ENCODE peak calls at places on chromosomes 6 and 20, in six cellular contexts. T is Calu3; O is HepG2; G is activated CD4-positive, alpha-beta T cell treated with anti-CD3 and anti-CD28 coated beads, Interleukin-2, amount 10 ng/mL, durations not matched to agents 24 days and 14 days; F is hypothalamus; S is BJ. Z is an unnamed sample.

GRCh38 chr6:74320076-74320475 is 624.1 kb downstream of the CD109 start:
- DNase-seq in S (no peak), T (no peak), F (no peak), G (no peak), O (no peak), Z (no peak)

GRCh38 chr6:96886519-96886918 is 11.2 kb downstream of the NDUFAF4 start:
- DNase-seq in S (no peak), T (no peak), O (no peak), F (no peak), G (no peak), Z (no peak)

GRCh38 chr6:138492113-138492512 is 7.2 kb downstream of the NHSL1 start:
- DNase-seq in S (no peak), O (no peak), F (no peak), G (no peak), T (no peak), Z (no peak)

GRCh38 chr20:36538026-36538764 is 3.1 kb upstream of the MYL9 start:
- DNase-seq in G (no peak), S (no peak), O (no peak), T (no peak), F (no peak), Z (no peak)

GRCh38 chr6:34132486-34133185 is 13.3 kb downstream of the GRM4 start:
- DNase-seq in O (peak; percentile 17), T (peak; percentile 77), G (peak; percentile 87), S (no peak), F (no peak), Z (no peak)

GRCh38 chr6:21594427-21595264 is 1.1 kb downstream of the SOX4 start:
- DNase-seq in S (no peak), O (peak; percentile 29), F (peak; percentile 61), G (peak; percentile 79), T (peak; percentile 64), Z (peak; percentile 53)

GRCh38 chr6:98747960-98748359 is 86.4 kb upstream of the POU3F2 start:
- DNase-seq in G (no peak), T (no peak), F (no peak), S (no peak), O (no peak), Z (no peak)

GRCh38 chr6:38989064-38989463 is 59.5 kb upstream of the GLP1R start:
- DNase-seq in G (no peak), F (no peak), S (no peak), O (no peak), T (no peak), Z (no peak)

GRCh38 chr20:40493071-40493470 is 196.0 kb downstream of the MAFB start:
- DNase-seq in S (no peak), T (peak; percentile 28), F (no peak), O (no peak), G (no peak), Z (no peak)

GRCh38 chr6:28896505-28897392 is 27.0 kb downstream of the TRIM27 start:
- DNase-seq in S (no peak), O (peak; percentile 89), T (peak; percentile 61), F (peak; percentile 57), G (peak; percentile 84), Z (peak; percentile 59)

GRCh38 chr6:29992792-29993191 is 50.5 kb downstream of the HLA-A start:
- DNase-seq in F (no peak), O (no peak), T (no peak), G (no peak), S (no peak), Z (no peak)

Z was measured in colonic mucosa.